ENCODE peak calls at places on chromosomes 2 and 18, in nine cellular contexts. T is osteoblast, G is AG04450, J is breast epithelium, A is astrocyte, H is upper lobe of left lung, I is stomach, C is K562, O is IMR-90. R is an unnamed sample.

GRCh38 chr2:12665334-12665733 is 51.4 kb upstream of the TRIB2 start:
- DNase-seq in T (no peak), G (no peak), J (no peak), A (no peak), H (peak; percentile 26), I (no peak), C (no peak), O (no peak), R (no peak)

GRCh38 chr2:168192839-168193616 is 54.4 kb downstream of the STK39 start:
- DNase-seq in T (no peak), G (no peak), J (no peak), A (no peak), H (no peak), I (no peak), C (no peak), O (no peak), R (no peak)

GRCh38 chr2:231221761-231222160 is 23.3 kb downstream of the ARMC9 start:
- DNase-seq in T (no peak), G (no peak), J (no peak), A (no peak), H (no peak), I (no peak), C (no peak), O (no peak), R (no peak)

GRCh38 chr2:144707927-144708326 is 188.0 kb upstream of the ZEB2 start:
- DNase-seq in T (no peak), G (no peak), J (no peak), A (peak; percentile 72), H (no peak), I (no peak), C (no peak), O (peak; percentile 24), R (no peak)

GRCh38 chr2:120253021-120253882 is 600 bp downstream of the RALB start:
- DNase-seq in T (peak; percentile 98), G (peak; percentile 59), J (peak; percentile 79), A (peak; percentile 65), H (peak; percentile 90), I (peak; percentile 79), C (peak; percentile 86), O (peak; percentile 78), R (peak; percentile 78)

GRCh38 chr2:234444888-234445287 is 52.0 kb downstream of the ARL4C start:
- DNase-seq in T (peak; percentile 97), G (peak; percentile 90), J (no peak), A (peak; percentile 98), H (no peak), I (no peak), C (no peak), O (peak; percentile 98), R (no peak)

GRCh38 chr18:45248240-45248903 is 366.9 kb upstream of the SLC14A2 start:
- DNase-seq in T (no peak), G (peak; percentile 43), J (no peak), A (peak; percentile 96), H (no peak), I (no peak), C (no peak), O (peak; percentile 81), R (no peak)

GRCh38 chr2:171923206-171923605 is 945 bp downstream of the HAT1 start:
- DNase-seq in T (no peak), G (no peak), J (no peak), A (peak; percentile 13), H (no peak), I (peak; percentile 28), C (no peak), O (peak; percentile 38), R (no peak)

GRCh38 chr2:31065356-31065755 is 72.9 kb downstream of the GALNT14 start:
- DNase-seq in T (no peak), G (no peak), J (no peak), A (no peak), H (no peak), I (no peak), C (no peak), O (no peak), R (no peak)

GRCh38 chr18:36583155-36583745 is 245.6 kb downstream of the TPGS2 start:
- DNase-seq in T (no peak), G (no peak), J (no peak), A (no peak), H (no peak), I (no peak), C (no peak), O (no peak), R (no peak)

GRCh38 chr2:14967739-14968138 is 335.2 kb downstream of the LRATD1 start:
- DNase-seq in T (no peak), G (no peak), J (no peak), A (no peak), H (no peak), I (no peak), C (no peak), O (no peak), R (no peak)

GRCh38 chr2:134657650-134658250 is 61.0 kb downstream of the TMEM163 start:
- DNase-seq in T (no peak), G (no peak), J (no peak), A (no peak), H (no peak), I (no peak), C (no peak), O (no peak), R (peak; percentile 43)

GRCh38 chr2:196441527-196441926 is 198.0 kb upstream of the CCDC150 start:
- DNase-seq in T (no peak), G (no peak), J (no peak), A (no peak), H (no peak), I (no peak), C (no peak), O (peak; percentile 10), R (no peak)

GRCh38 chr18:74510770-74511095 is 14.6 kb downstream of the CNDP2 start:
- DNase-seq in T (no peak), G (no peak), J (no peak), A (no peak), H (no peak), I (no peak), C (no peak), O (no peak), R (no peak)
- H3K27ac ChIP-seq in T (no peak overlapping the region), G (no peak overlapping the region), J (no peak overlapping the region), A (no peak overlapping the region), H (no peak overlapping the region), I (no peak overlapping the region), C (no peak overlapping the region), O (no peak overlapping the region), R (no peak overlapping the region)

GRCh38 chr2:70460333-70460732 is 93.3 kb downstream of the TGFA start:
- DNase-seq in T (no peak), G (no peak), J (no peak), A (no peak), H (no peak), I (no peak), C (no peak), O (no peak), R (no peak)
- TF ChIP-seq CTCF in T (no peak), G (no peak), J (no peak), A (no peak), H (no peak), I (no peak), C (no peak), O (no peak), R (peak; percentile 28)

GRCh38 chr2:152637251-152637650 is 80.0 kb downstream of the PRPF40A start:
- DNase-seq in T (no peak), G (no peak), J (no peak), A (no peak), H (no peak), I (no peak), C (no peak), O (no peak), R (no peak)

GRCh38 chr2:152632736-152633135 is 84.5 kb downstream of the PRPF40A start:
- DNase-seq in T (no peak), G (no peak), J (no peak), A (peak; percentile 14), H (no peak), I (no peak), C (no peak), O (peak; percentile 33), R (no peak)

GRCh38 chr2:152638590-152638989 is 78.7 kb downstream of the PRPF40A start:
- DNase-seq in T (no peak), G (no peak), J (no peak), A (no peak), H (no peak), I (no peak), C (no peak), O (no peak), R (no peak)

GRCh38 chr2:152635635-152636298 is 81.5 kb downstream of the PRPF40A start:
- DNase-seq in T (peak; percentile 89), G (no peak), J (peak; percentile 59), A (peak; percentile 18), H (peak; percentile 52), I (peak; percentile 70), C (peak; percentile 73), O (peak; percentile 53), R (peak; percentile 70)
- H3K27ac ChIP-seq in T (no peak overlapping the region), G (no peak overlapping the region), J (no peak overlapping the region), A (no peak overlapping the region), H (no peak overlapping the region), I (no peak overlapping the region), C (no peak overlapping the region), O (no peak overlapping the region), R (no peak overlapping the region)

GRCh38 chr18:37639846-37640245 is 74.2 kb upstream of the CELF4 start:
- DNase-seq in T (no peak), G (no peak), J (no peak), A (no peak), H (no peak), I (no peak), C (no peak), O (no peak), R (no peak)
- TF ChIP-seq CTCF in T (no peak), G (no peak), J (no peak), A (no peak), H (no peak), I (no peak), C (no peak), O (no peak), R (no peak)

DNA sequence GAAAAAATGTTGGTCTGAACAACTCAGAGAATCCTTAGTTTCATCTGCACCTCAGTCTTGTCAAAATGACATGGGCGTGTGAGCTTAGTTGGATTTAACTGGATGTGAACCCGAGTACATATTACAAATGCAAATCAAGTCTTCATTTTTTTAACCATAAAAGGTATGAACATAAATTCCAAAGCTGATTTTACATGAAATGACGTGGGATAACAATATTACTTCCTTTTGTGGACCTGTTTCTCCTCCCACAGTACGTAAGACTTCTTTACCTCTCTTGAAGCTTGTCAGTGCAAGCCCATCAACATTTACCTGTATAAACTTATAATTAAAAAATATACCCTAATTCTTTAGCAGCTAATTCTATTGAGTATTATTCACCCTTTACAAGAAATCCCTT is 32.6 kb upstream of the RND3 start:
- DNase-seq in T (no peak), G (no peak), J (no peak), A (no peak), H (no peak), I (no peak), C (no peak), O (no peak), R (no peak)
- H3K27ac ChIP-seq in T (peak overlapping the region; percentile 78), G (no peak overlapping the region), J (no peak overlapping the region), A (no peak overlapping the region), H (no peak overlapping the region), I (no peak overlapping the region), C (no peak overlapping the region), O (no peak overlapping the region), R (no peak overlapping the region)

GRCh38 chr2:177106212-177106611 is 106.4 kb upstream of the HNRNPA3 start:
- DNase-seq in T (no peak), G (no peak), J (no peak), A (no peak), H (no peak), I (no peak), C (peak; percentile 15), O (no peak), R (no peak)
- TF ChIP-seq CTCF in T (peak; percentile 13), G (no peak), J (no peak), A (no peak), H (no peak), I (no peak), C (peak; percentile 50), O (no peak), R (peak; percentile 46)

R was measured in WERI-Rb-1.